ENCODE peak calls at places on chromosomes 3 and 15, in seven cellular contexts. W is HEK293T; J is anterior cingulate cortex; E is PC-9; Y is activated CD4-positive, alpha-beta T cell treated with anti-CD3 and anti-CD28 coated beads for 4 hours; Z is left cardiac atrium; V is iris pigment epithelial cell. S is an unnamed sample.

GRCh38 chr3:69926385-69926784 is 73.1 kb upstream of the SAMMSON start:
- DNase-seq in W (no peak), J (peak; percentile 37), E (no peak), Y (no peak), Z (no peak), V (no peak), S (no peak)

GRCh38 chr3:59135091-59135490 is 85.3 kb upstream of the CFAP20DC start:
- DNase-seq in W (no peak), J (no peak), E (no peak), Y (no peak), Z (no peak), V (no peak), S (no peak)

GRCh38 chr3:74883690-74884089 is 269.2 kb upstream of the CNTN3 start:
- DNase-seq in W (peak; percentile 7), J (no peak), E (no peak), Y (no peak), Z (no peak), V (peak; percentile 6), S (no peak)

GRCh38 chr3:57992430-57993213 is 15.6 kb upstream of the FLNB start:
- DNase-seq in W (no peak), J (no peak), E (no peak), Y (no peak), Z (no peak), V (no peak), S (peak; percentile 65)

GRCh38 chr15:74240002-74240568 is 4.0 kb downstream of the CCDC33 start:
- DNase-seq in W (no peak), J (peak; percentile 87), E (peak; percentile 97), Y (no peak), Z (peak; percentile 88), V (peak; percentile 54), S (peak; percentile 36)

GRCh38 chr3:174857301-174857700 is 1.8 kb upstream of the NAALADL2 start:
- DNase-seq in W (no peak), J (no peak), E (no peak), Y (no peak), Z (no peak), V (no peak), S (no peak)

GRCh38 chr3:40167958-40168357 is 141.5 kb upstream of the EIF1B start:
- DNase-seq in W (no peak), J (no peak), E (no peak), Y (no peak), Z (no peak), V (no peak), S (no peak)

GRCh38 chr3:119600732-119601131 is 3.0 kb downstream of the PLA1A start:
- DNase-seq in W (peak; percentile 54), J (no peak), E (no peak), Y (no peak), Z (peak; percentile 33), V (no peak), S (peak; percentile 13)

GRCh38 chr15:82699726-82700125 is 9.9 kb downstream of the AP3B2 start:
- DNase-seq in W (no peak), J (no peak), E (no peak), Y (no peak), Z (no peak), V (peak; percentile 14), S (no peak)

GRCh38 chr3:147361671-147362420 is 44.5 kb downstream of the ZIC4 start:
- DNase-seq in W (peak; percentile 79), J (no peak), E (peak; percentile 30), Y (peak; percentile 3), Z (no peak), V (no peak), S (no peak)

S was measured in fibroblast of villous mesenchyme.